ENCODE peak calls at places on chromosomes 11 and 22, in nine cellular contexts. One of them, this sample, is unnamed.

GRCh38 chr11:14793546-14793945 is 98.5 kb downstream of the CYP2R1 start:
- DNase-seq in pancreas: no peak
- DNase-seq in osteoblast: no peak
- DNase-seq in heart left ventricle: no peak
- DNase-seq in ovary: no peak
- DNase-seq in endodermal cell: no peak
- DNase-seq in neural progenitor cell: no peak
- DNase-seq in psoas muscle: no peak
- DNase-seq in transverse colon: no peak
- DNase-seq in this sample: no peak

GRCh38 chr22:23220485-23221350 is 40.4 kb downstream of the BCR start:
- DNase-seq in pancreas: no peak
- DNase-seq in heart left ventricle: no peak
- DNase-seq in osteoblast: peak; percentile 87
- DNase-seq in transverse colon: peak; percentile 41
- DNase-seq in ovary: no peak
- DNase-seq in neural progenitor cell: no peak
- DNase-seq in psoas muscle: no peak
- DNase-seq in endodermal cell: no peak
- DNase-seq in this sample: peak; percentile 80

GRCh38 chr11:128189823-128190222 is 397.5 kb downstream of the ETS1 start:
- DNase-seq in neural progenitor cell: no peak
- DNase-seq in endodermal cell: no peak
- DNase-seq in pancreas: no peak
- DNase-seq in transverse colon: no peak
- DNase-seq in heart left ventricle: no peak
- DNase-seq in ovary: no peak
- DNase-seq in psoas muscle: no peak
- DNase-seq in osteoblast: no peak
- DNase-seq in this sample: no peak

GRCh38 chr11:35223429-35223828 is 84.5 kb downstream of the CD44 start:
- DNase-seq in pancreas: no peak
- DNase-seq in psoas muscle: no peak
- DNase-seq in heart left ventricle: peak; percentile 29
- DNase-seq in ovary: no peak
- DNase-seq in transverse colon: no peak
- DNase-seq in endodermal cell: no peak
- DNase-seq in neural progenitor cell: peak; percentile 30
- DNase-seq in osteoblast: no peak
- DNase-seq in this sample: peak; percentile 66

GRCh38 chr22:30040499-30041055 is 39.7 kb upstream of the HORMAD2 start:
- DNase-seq in neural progenitor cell: no peak
- DNase-seq in heart left ventricle: no peak
- DNase-seq in endodermal cell: peak; percentile 43
- DNase-seq in psoas muscle: no peak
- DNase-seq in pancreas: no peak
- DNase-seq in ovary: no peak
- DNase-seq in osteoblast: peak; percentile 34
- DNase-seq in transverse colon: no peak
- DNase-seq in this sample: peak; percentile 15

GRCh38 chr11:33895752-33896137 is 3.9 kb upstream of the LMO2 start:
- DNase-seq in pancreas: no peak
- DNase-seq in psoas muscle: no peak
- DNase-seq in transverse colon: no peak
- DNase-seq in neural progenitor cell: peak; percentile 21
- DNase-seq in endodermal cell: no peak
- DNase-seq in osteoblast: no peak
- DNase-seq in ovary: no peak
- DNase-seq in heart left ventricle: no peak
- DNase-seq in this sample: no peak

GRCh38 chr11:117316197-117316961 is at the start of gene BACE1:
- DNase-seq in transverse colon: peak; percentile 68
- DNase-seq in endodermal cell: peak; percentile 97
- DNase-seq in neural progenitor cell: peak; percentile 96
- DNase-seq in ovary: peak; percentile 86
- DNase-seq in osteoblast: peak; percentile 98
- DNase-seq in pancreas: peak; percentile 89
- DNase-seq in psoas muscle: peak; percentile 83
- DNase-seq in heart left ventricle: peak; percentile 89
- DNase-seq in this sample: peak; percentile 92

GRCh38 chr22:50486561-50487289 is at the start of gene MIOX:
- DNase-seq in psoas muscle: no peak
- DNase-seq in heart left ventricle: no peak
- DNase-seq in pancreas: no peak
- DNase-seq in neural progenitor cell: no peak
- DNase-seq in ovary: no peak
- DNase-seq in osteoblast: peak; percentile 94
- DNase-seq in endodermal cell: no peak
- DNase-seq in transverse colon: no peak
- DNase-seq in this sample: peak; percentile 73

GRCh38 chr22:23534851-23535717 is 45.0 kb downstream of the IGLL1 start:
- DNase-seq in pancreas: no peak
- DNase-seq in psoas muscle: no peak
- DNase-seq in ovary: no peak
- DNase-seq in transverse colon: no peak
- DNase-seq in endodermal cell: peak; percentile 57
- DNase-seq in heart left ventricle: no peak
- DNase-seq in osteoblast: no peak
- DNase-seq in neural progenitor cell: no peak
- DNase-seq in this sample: peak; percentile 72

GRCh38 chr22:42111798-42112197 is 18.8 kb downstream of the CYP2D6 start:
- DNase-seq in ovary: no peak
- DNase-seq in neural progenitor cell: no peak
- DNase-seq in endodermal cell: no peak
- DNase-seq in osteoblast: no peak
- DNase-seq in transverse colon: no peak
- DNase-seq in psoas muscle: no peak
- DNase-seq in pancreas: no peak
- DNase-seq in heart left ventricle: no peak
- DNase-seq in this sample: no peak

GRCh38 chr22:22709719-22710445 is 65.5 kb downstream of the GGTLC2 start:
- DNase-seq in neural progenitor cell: peak; percentile 67
- DNase-seq in osteoblast: no peak
- DNase-seq in heart left ventricle: no peak
- DNase-seq in pancreas: peak; percentile 48
- DNase-seq in transverse colon: no peak
- DNase-seq in ovary: no peak
- DNase-seq in endodermal cell: peak; percentile 91
- DNase-seq in psoas muscle: no peak
- DNase-seq in this sample: no peak

GRCh38 chr11:126519653-126520573 is 164.4 kb downstream of the ST3GAL4 start:
- DNase-seq in heart left ventricle: no peak
- DNase-seq in ovary: no peak
- DNase-seq in pancreas: no peak
- DNase-seq in transverse colon: no peak
- DNase-seq in endodermal cell: no peak
- DNase-seq in psoas muscle: no peak
- DNase-seq in neural progenitor cell: no peak
- DNase-seq in osteoblast: peak; percentile 29
- DNase-seq in this sample: no peak

GRCh38 chr22:19878461-19879247 is 24.0 kb upstream of the GNB1L start:
- DNase-seq in psoas muscle: peak; percentile 8
- DNase-seq in osteoblast: peak; percentile 90
- DNase-seq in endodermal cell: peak; percentile 32
- DNase-seq in heart left ventricle: peak; percentile 14
- DNase-seq in neural progenitor cell: no peak
- DNase-seq in pancreas: no peak
- DNase-seq in ovary: no peak
- DNase-seq in transverse colon: no peak
- DNase-seq in this sample: peak; percentile 67

GRCh38 chr11:3171931-3172560 is 6.9 kb upstream of the OSBPL5 start:
- DNase-seq in psoas muscle: no peak
- DNase-seq in heart left ventricle: no peak
- DNase-seq in ovary: no peak
- DNase-seq in pancreas: no peak
- DNase-seq in endodermal cell: no peak
- DNase-seq in osteoblast: peak; percentile 55
- DNase-seq in neural progenitor cell: no peak
- DNase-seq in transverse colon: no peak
- DNase-seq in this sample: peak; percentile 35

GRCh38 chr22:49850959-49851815 is 2.5 kb upstream of the ZBED4 start:
- DNase-seq in ovary: no peak
- DNase-seq in transverse colon: no peak
- DNase-seq in osteoblast: peak; percentile 58
- DNase-seq in heart left ventricle: no peak
- DNase-seq in endodermal cell: peak; percentile 29
- DNase-seq in psoas muscle: no peak
- DNase-seq in neural progenitor cell: no peak
- DNase-seq in pancreas: no peak
- DNase-seq in this sample: no peak

GRCh38 chr11:68397256-68397655 is 63.3 kb upstream of the PPP6R3 start:
- DNase-seq in ovary: no peak
- DNase-seq in heart left ventricle: no peak
- DNase-seq in osteoblast: peak; percentile 61
- DNase-seq in transverse colon: no peak
- DNase-seq in pancreas: no peak
- DNase-seq in psoas muscle: no peak
- DNase-seq in neural progenitor cell: no peak
- DNase-seq in endodermal cell: no peak
- DNase-seq in this sample: no peak

GRCh38 chr11:1899686-1900085 is 8.0 kb upstream of the PRR33 start:
- DNase-seq in heart left ventricle: no peak
- DNase-seq in neural progenitor cell: no peak
- DNase-seq in ovary: no peak
- DNase-seq in endodermal cell: no peak
- DNase-seq in osteoblast: no peak
- DNase-seq in pancreas: no peak
- DNase-seq in transverse colon: no peak
- DNase-seq in psoas muscle: no peak
- DNase-seq in this sample: no peak

DNA sequence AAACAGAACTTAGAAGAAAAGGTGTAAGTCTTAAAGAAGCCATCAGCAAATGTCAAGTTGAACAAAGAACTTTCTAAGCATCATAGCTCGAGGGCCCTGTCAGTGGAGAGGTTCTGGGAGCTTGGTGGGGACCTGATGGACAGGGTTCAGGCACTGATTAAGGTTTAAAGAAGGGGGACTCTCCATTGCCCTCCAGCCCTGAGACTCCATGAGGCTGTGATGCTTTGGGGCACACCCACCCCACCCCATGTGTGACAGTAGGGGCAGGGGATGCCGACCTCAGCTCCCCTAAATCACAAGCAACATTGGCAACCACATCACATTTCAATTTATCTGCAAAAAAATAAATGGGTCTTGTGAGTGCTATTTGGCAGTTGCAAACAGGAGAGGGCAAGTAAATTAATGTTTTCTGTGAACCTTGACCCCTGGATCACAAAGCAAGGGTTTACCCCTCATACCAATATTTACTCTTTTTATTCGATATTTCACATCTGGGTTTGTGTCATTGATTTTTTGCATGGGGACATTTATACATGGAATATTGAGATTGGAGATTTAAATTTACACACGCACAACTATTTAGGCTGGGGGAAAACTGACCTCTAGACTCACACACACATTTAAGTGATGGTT is 37.1 kb upstream of the ANO1 start:
- DNase-seq in heart left ventricle: no peak
- DNase-seq in pancreas: no peak
- DNase-seq in neural progenitor cell: no peak
- DNase-seq in osteoblast: no peak
- DNase-seq in endodermal cell: peak; percentile 10
- DNase-seq in ovary: no peak
- DNase-seq in transverse colon: no peak
- DNase-seq in psoas muscle: no peak
- DNase-seq in this sample: no peak
- H3K9me3 ChIP-seq in heart left ventricle: no peaks in the 10 kb centered on the region
- H3K9me3 ChIP-seq in pancreas: no peaks in the 10 kb centered on the region
- H3K9me3 ChIP-seq in neural progenitor cell: peaks cover 14% of the 10 kb centered on the region
- H3K9me3 ChIP-seq in osteoblast: peaks cover 17% of the 10 kb centered on the region
- H3K9me3 ChIP-seq in endodermal cell: peaks cover 59% of the 10 kb centered on the region
- H3K9me3 ChIP-seq in ovary: no peaks in the 10 kb centered on the region
- H3K9me3 ChIP-seq in transverse colon: peaks cover 21% of the 10 kb centered on the region
- H3K9me3 ChIP-seq in psoas muscle: peaks cover 18% of the 10 kb centered on the region
- H3K9me3 ChIP-seq in this sample: peaks cover 15% of the 10 kb centered on the region

GRCh38 chr11:32290783-32291182 is 144.6 kb downstream of the WT1 start:
- DNase-seq in osteoblast: no peak
- DNase-seq in heart left ventricle: no peak
- DNase-seq in ovary: no peak
- DNase-seq in transverse colon: no peak
- DNase-seq in endodermal cell: no peak
- DNase-seq in pancreas: no peak
- DNase-seq in psoas muscle: no peak
- DNase-seq in neural progenitor cell: no peak
- DNase-seq in this sample: no peak

GRCh38 chr11:32289701-32290100 is 145.6 kb downstream of the WT1 start:
- DNase-seq in pancreas: no peak
- DNase-seq in psoas muscle: no peak
- DNase-seq in neural progenitor cell: no peak
- DNase-seq in endodermal cell: no peak
- DNase-seq in heart left ventricle: no peak
- DNase-seq in ovary: no peak
- DNase-seq in transverse colon: no peak
- DNase-seq in osteoblast: no peak
- DNase-seq in this sample: no peak

DNA sequence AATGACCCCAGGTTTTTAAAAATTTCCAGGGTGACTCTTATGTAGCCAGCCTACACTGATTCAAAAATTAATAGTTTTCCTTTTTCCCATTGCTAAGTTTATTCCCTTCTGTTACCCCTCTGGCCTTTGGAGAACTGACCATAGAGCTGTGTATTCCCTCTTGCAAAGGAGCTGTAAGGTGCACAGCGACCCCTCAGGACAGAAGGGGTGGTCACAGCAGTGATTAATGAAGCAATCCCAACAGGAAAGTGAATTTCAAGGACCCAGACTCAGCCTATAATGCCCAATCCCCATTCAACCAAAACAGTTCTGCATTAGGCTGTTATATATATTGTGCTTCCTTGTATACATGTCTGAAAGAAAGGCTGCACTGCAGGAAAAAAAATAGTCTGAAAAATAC is 147.1 kb downstream of the WT1 start:
- DNase-seq in endodermal cell: peak; percentile 61
- DNase-seq in osteoblast: no peak
- DNase-seq in psoas muscle: no peak
- DNase-seq in ovary: no peak
- DNase-seq in neural progenitor cell: peak; percentile 21
- DNase-seq in pancreas: no peak
- DNase-seq in transverse colon: no peak
- DNase-seq in heart left ventricle: no peak
- DNase-seq in this sample: no peak
- TF ChIP-seq CTCF in endodermal cell: peak; percentile 70
- TF ChIP-seq CTCF in osteoblast: peak; percentile 14
- TF ChIP-seq CTCF in psoas muscle: no peak
- TF ChIP-seq CTCF in ovary: no peak
- TF ChIP-seq CTCF in neural progenitor cell: peak; percentile 47
- TF ChIP-seq CTCF in pancreas: no peak
- TF ChIP-seq CTCF in transverse colon: no peak
- TF ChIP-seq CTCF in heart left ventricle: no peak
- TF ChIP-seq CTCF in this sample: no peak

GRCh38 chr11:27535103-27535502 is 28.5 kb upstream of the LIN7C start:
- DNase-seq in heart left ventricle: no peak
- DNase-seq in pancreas: no peak
- DNase-seq in ovary: no peak
- DNase-seq in endodermal cell: no peak
- DNase-seq in transverse colon: no peak
- DNase-seq in neural progenitor cell: no peak
- DNase-seq in psoas muscle: no peak
- DNase-seq in osteoblast: no peak
- DNase-seq in this sample: no peak
- H3K9me3 ChIP-seq in heart left ventricle: no peaks in the 10 kb centered on the region
- H3K9me3 ChIP-seq in pancreas: no peaks in the 10 kb centered on the region
- H3K9me3 ChIP-seq in ovary: no peaks in the 10 kb centered on the region
- H3K9me3 ChIP-seq in endodermal cell: no peaks in the 10 kb centered on the region
- H3K9me3 ChIP-seq in transverse colon: no peaks in the 10 kb centered on the region
- H3K9me3 ChIP-seq in neural progenitor cell: no peaks in the 10 kb centered on the region
- H3K9me3 ChIP-seq in psoas muscle: no peaks in the 10 kb centered on the region
- H3K9me3 ChIP-seq in osteoblast: no peaks in the 10 kb centered on the region
- H3K9me3 ChIP-seq in this sample: no peaks in the 10 kb centered on the region

GRCh38 chr22:45397806-45398205 is 15.6 kb downstream of the SMC1B start:
- DNase-seq in neural progenitor cell: peak; percentile 20
- DNase-seq in osteoblast: no peak
- DNase-seq in pancreas: no peak
- DNase-seq in heart left ventricle: no peak
- DNase-seq in transverse colon: no peak
- DNase-seq in endodermal cell: peak; percentile 72
- DNase-seq in psoas muscle: no peak
- DNase-seq in ovary: no peak
- DNase-seq in this sample: no peak
- TF ChIP-seq CTCF in neural progenitor cell: peak; percentile 40
- TF ChIP-seq CTCF in osteoblast: no peak
- TF ChIP-seq CTCF in pancreas: no peak
- TF ChIP-seq CTCF in heart left ventricle: no peak
- TF ChIP-seq CTCF in transverse colon: no peak
- TF ChIP-seq CTCF in endodermal cell: peak; percentile 63
- TF ChIP-seq CTCF in psoas muscle: no peak
- TF ChIP-seq CTCF in ovary: no peak
- TF ChIP-seq CTCF in this sample: no peak